ENCODE peak calls at places on chromosomes 16 and 17, in nine cellular contexts. Z, Y, F, W, D, S, G, C and H are unnamed samples.

GRCh38 chr16:87608400-87608985 is 6.2 kb downstream of the JPH3 start:
- DNase-seq in G (peak; percentile 57), W (peak; percentile 21), D (peak; percentile 50), F (peak; percentile 60), Y (peak; percentile 53), C (peak; percentile 89), S (peak; percentile 83), Z (peak; percentile 53), H (no peak)

GRCh38 chr16:38941-39892 is 14.2 kb downstream of the POLR3K start:
- DNase-seq in S (no peak), Y (no peak), C (no peak), D (no peak), W (peak; percentile 29), Z (no peak), G (no peak), F (no peak), H (no peak)

GRCh38 chr17:64420143-64420670 is 28.7 kb upstream of the MILR1 start:
- DNase-seq in G (no peak), D (peak; percentile 32), S (peak; percentile 47), C (peak; percentile 84), W (no peak), Y (no peak), F (no peak), Z (peak; percentile 85), H (no peak)

GRCh38 chr17:38511126-38512108 is 83.2 kb downstream of the ARHGAP23 start:
- DNase-seq in Y (peak; percentile 37), S (no peak), Z (no peak), D (no peak), C (peak; percentile 52), F (no peak), W (no peak), G (no peak), H (no peak)

GRCh38 chr17:35537569-35538209 is at the start of gene SLFN12L:
- DNase-seq in W (no peak), F (no peak), S (no peak), Y (no peak), G (no peak), Z (no peak), D (no peak), C (no peak), H (no peak)

GRCh38 chr16:85803570-85803969 is 4.1 kb downstream of the COX4I1 start:
- DNase-seq in Z (no peak), D (no peak), W (no peak), G (no peak), S (no peak), C (no peak), Y (no peak), F (no peak), H (no peak)

GRCh38 chr17:57279432-57279831 is 23.1 kb downstream of the MSI2 start:
- DNase-seq in C (no peak), F (no peak), S (no peak), W (no peak), D (no peak), G (no peak), Y (no peak), Z (no peak), H (no peak)

GRCh38 chr16:85173077-85173980 is 61.1 kb upstream of the CIBAR2 start:
- DNase-seq in C (no peak), S (no peak), F (no peak), Z (peak; percentile 67), G (no peak), W (no peak), Y (peak; percentile 82), D (no peak), H (no peak)

DNA sequence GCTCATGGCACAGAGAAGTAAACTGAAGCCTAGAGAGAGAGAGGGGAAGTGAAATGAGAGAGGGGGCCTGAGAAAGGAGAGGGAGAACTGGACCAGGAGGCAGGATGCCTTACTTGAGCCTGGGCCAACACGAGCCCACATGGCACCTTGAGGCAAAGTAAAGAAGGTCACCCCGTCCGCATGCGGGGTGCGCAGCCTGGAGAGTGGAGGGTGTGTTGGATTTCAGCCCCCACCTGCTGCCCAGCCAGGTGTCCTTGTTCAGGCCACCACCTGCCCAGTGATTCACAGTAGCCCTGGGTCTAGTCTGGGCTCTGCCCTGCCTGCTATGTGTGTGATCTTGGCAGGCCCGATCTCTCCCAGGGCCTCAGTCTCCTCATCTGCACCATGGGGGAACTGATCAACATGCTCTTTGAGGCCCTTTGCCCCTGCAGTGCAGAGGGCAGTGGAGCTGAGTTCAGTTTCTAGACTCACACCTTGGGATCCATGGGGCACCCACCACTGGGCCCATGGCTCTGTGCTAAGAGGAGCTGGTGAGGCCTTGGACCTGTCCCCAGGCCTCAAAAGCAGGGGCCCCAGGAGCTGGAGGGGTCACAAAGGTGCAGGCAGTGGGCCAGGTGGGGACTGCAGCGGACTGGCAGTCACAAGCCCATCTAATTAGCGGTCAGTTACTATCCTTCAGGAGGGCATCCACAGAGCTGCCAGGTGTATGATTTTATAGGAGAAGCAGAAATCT is 9.8 kb upstream of the DRC7 start:
- DNase-seq in C (no peak), W (no peak), S (no peak), G (no peak), D (no peak), Z (no peak), Y (no peak), F (no peak), H (no peak)
- H3K27ac ChIP-seq in C (no peak overlapping the region), W (no peak overlapping the region), S (no peak overlapping the region), G (no peak overlapping the region), D (no peak overlapping the region), Z (no peak overlapping the region), Y (no peak overlapping the region), F (no peak overlapping the region), H (no peak overlapping the region)

GRCh38 chr16:81313731-81314602 is 795 bp upstream of the GAN start:
- DNase-seq in G (no peak), Z (no peak), C (peak; percentile 94), Y (no peak), D (no peak), S (peak; percentile 69), W (no peak), F (no peak), H (no peak)

GRCh38 chr16:81318711-81319110 is 3.9 kb downstream of the GAN start:
- DNase-seq in S (no peak), Z (no peak), D (no peak), F (no peak), G (no peak), W (no peak), Y (no peak), C (peak; percentile 28), H (no peak)

GRCh38 chr16:81314603-81315270 is at the start of gene GAN:
- DNase-seq in C (peak; percentile 99), G (peak; percentile 96), S (peak; percentile 97), W (peak; percentile 91), D (peak; percentile 90), F (peak; percentile 94), Y (peak; percentile 93), Z (peak; percentile 97), H (peak; percentile 93)

GRCh38 chr16:81315271-81316175 is 761 bp downstream of the GAN start:
- DNase-seq in Y (peak; percentile 43), W (peak; percentile 43), S (no peak), C (peak; percentile 33), F (peak; percentile 52), Z (peak; percentile 34), G (peak; percentile 58), D (peak; percentile 14), H (peak; percentile 34)

DNA sequence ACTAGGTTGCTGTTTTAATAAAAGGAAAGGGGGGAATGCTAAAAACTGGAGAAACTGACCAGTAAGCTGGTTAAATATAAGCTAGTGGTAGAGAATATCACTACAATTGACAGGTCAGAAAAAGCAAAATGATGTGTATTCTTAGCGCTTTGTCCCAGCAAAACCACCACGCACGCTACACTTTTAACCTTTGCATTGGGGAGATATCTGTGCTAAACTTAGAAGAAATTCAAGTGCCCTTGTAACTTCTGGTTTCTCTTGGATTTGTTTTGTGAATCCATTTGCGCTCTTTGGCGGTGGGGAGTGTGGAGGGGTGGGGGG is 1.4 kb downstream of the GAN start:
- DNase-seq in Z (no peak), S (no peak), D (no peak), C (no peak), W (no peak), G (no peak), Y (no peak), F (no peak), H (no peak)
- H3K27ac ChIP-seq in Z (peak overlapping the region; percentile 89), S (no peak overlapping the region), D (no peak overlapping the region), C (no peak overlapping the region), W (no peak overlapping the region), G (peak overlapping the region; percentile 95), Y (no peak overlapping the region), F (no peak overlapping the region), H (peak overlapping the region; percentile 86)

GRCh38 chr16:54477766-54478165 is 191.2 kb upstream of the IRX3 start:
- DNase-seq in C (no peak), D (no peak), Y (no peak), Z (no peak), F (no peak), W (no peak), G (no peak), S (no peak), H (no peak)

GRCh38 chr16:54479546-54479945 is 193.0 kb upstream of the IRX3 start:
- DNase-seq in G (no peak), F (no peak), Y (no peak), D (no peak), S (no peak), Z (no peak), C (no peak), W (no peak), H (no peak)

GRCh38 chr16:54473201-54473993 is 186.8 kb upstream of the IRX3 start:
- DNase-seq in S (no peak), C (no peak), G (no peak), W (no peak), D (peak; percentile 34), Z (no peak), F (no peak), Y (no peak), H (no peak)

GRCh38 chr16:54475019-54475418 is 188.4 kb upstream of the IRX3 start:
- DNase-seq in G (no peak), S (no peak), W (no peak), C (no peak), Y (no peak), D (no peak), F (no peak), Z (no peak), H (no peak)
- H3K27ac ChIP-seq in G (peak overlapping the region; percentile 35), S (no peak overlapping the region), W (no peak overlapping the region), C (no peak overlapping the region), Y (no peak overlapping the region), D (no peak overlapping the region), F (no peak overlapping the region), Z (no peak overlapping the region), H (no peak overlapping the region)

GRCh38 chr17:80071116-80071980 is 30.0 kb upstream of the GAA start:
- DNase-seq in F (peak; percentile 73), W (no peak), D (peak; percentile 45), G (peak; percentile 43), Y (peak; percentile 75), Z (no peak), S (no peak), C (no peak), H (no peak)

GRCh38 chr17:80068301-80069160 is 32.1 kb downstream of the CCDC40 start:
- DNase-seq in Z (no peak), S (no peak), Y (peak; percentile 60), W (no peak), D (peak; percentile 51), C (no peak), G (no peak), F (peak; percentile 50), H (no peak)

GRCh38 chr17:80069886-80070177 is 31.5 kb upstream of the GAA start:
- DNase-seq in F (no peak), C (no peak), D (no peak), G (no peak), S (no peak), Z (no peak), Y (peak; percentile 24), W (no peak), H (no peak)

GRCh38 chr17:80067393-80067986 is 31.0 kb downstream of the CCDC40 start:
- DNase-seq in S (no peak), Y (no peak), D (no peak), W (no peak), G (no peak), F (no peak), C (no peak), Z (no peak), H (no peak)

GRCh38 chr17:80070375-80071115 is 30.8 kb upstream of the GAA start:
- DNase-seq in D (no peak), C (no peak), W (no peak), F (no peak), S (no peak), Z (no peak), Y (peak; percentile 35), G (no peak), H (no peak)
- H3K27ac ChIP-seq in D (peak overlapping the region; percentile 80), C (no peak overlapping the region), W (no peak overlapping the region), F (peak overlapping the region; percentile 92), S (no peak overlapping the region), Z (no peak overlapping the region), Y (peak overlapping the region; percentile 85), G (peak overlapping the region; percentile 89), H (peak overlapping the region; percentile 81)